ENCODE peak calls at places on chromosomes 13 and 19, in nine cellular contexts. G is tibial nerve, W is right lobe of liver, M is testis, R is thyroid gland, V is IMR-90, C is A549, U is body of pancreas, D is ovary. N is an unnamed sample.

GRCh38 chr19:11382898-11383705 is 1.0 kb downstream of the EPOR start:
- DNase-seq in G (no peak), W (peak; percentile 72), M (peak; percentile 57), R (peak; percentile 60), V (no peak), C (peak; percentile 44), U (peak; percentile 58), D (no peak), N (no peak)

GRCh38 chr13:104683789-104684188 is 1617.6 kb upstream of the SLC10A2 start:
- DNase-seq in G (no peak), W (no peak), M (no peak), R (no peak), V (no peak), C (no peak), U (no peak), D (no peak), N (no peak)

GRCh38 chr13:21557995-21558394 is 46.0 kb downstream of the MICU2 start:
- DNase-seq in G (no peak), W (no peak), M (no peak), R (no peak), V (no peak), C (peak; percentile 10), U (no peak), D (no peak), N (no peak)

GRCh38 chr19:49104229-49104864 is 9.8 kb upstream of the LIN7B start:
- DNase-seq in G (no peak), W (no peak), M (no peak), R (no peak), V (no peak), C (no peak), U (no peak), D (no peak), N (no peak)

GRCh38 chr19:34265221-34265650 is 10.9 kb downstream of the GARRE1 start:
- DNase-seq in G (no peak), W (no peak), M (no peak), R (peak; percentile 52), V (no peak), C (no peak), U (no peak), D (no peak), N (no peak)

GRCh38 chr13:42065414-42065813 is 17.0 kb downstream of the DGKH start:
- DNase-seq in G (no peak), W (no peak), M (no peak), R (no peak), V (no peak), C (no peak), U (no peak), D (no peak), N (no peak)

GRCh38 chr19:36605839-36606478 is 846 bp downstream of the ZNF382 start:
- DNase-seq in G (no peak), W (no peak), M (no peak), R (no peak), V (no peak), C (no peak), U (no peak), D (no peak), N (no peak)

GRCh38 chr19:35013820-35014754 is 14.0 kb downstream of the GRAMD1A start:
- DNase-seq in G (no peak), W (no peak), M (no peak), R (no peak), V (no peak), C (no peak), U (peak; percentile 43), D (no peak), N (no peak)

GRCh38 chr13:48146122-48146521 is 51.2 kb upstream of the MED4 start:
- DNase-seq in G (no peak), W (no peak), M (no peak), R (no peak), V (no peak), C (no peak), U (no peak), D (no peak), N (no peak)

GRCh38 chr13:48138270-48138669 is 43.4 kb upstream of the MED4 start:
- DNase-seq in G (no peak), W (no peak), M (no peak), R (no peak), V (no peak), C (no peak), U (no peak), D (no peak), N (no peak)

GRCh38 chr13:48144413-48145035 is 49.6 kb upstream of the MED4 start:
- DNase-seq in G (no peak), W (no peak), M (peak; percentile 30), R (no peak), V (peak; percentile 45), C (no peak), U (peak; percentile 68), D (no peak), N (no peak)

GRCh38 chr13:48146636-48147035 is 51.7 kb upstream of the MED4 start:
- DNase-seq in G (no peak), W (no peak), M (no peak), R (no peak), V (no peak), C (no peak), U (no peak), D (no peak), N (no peak)

GRCh38 chr13:48142437-48142836 is 47.5 kb upstream of the MED4 start:
- DNase-seq in G (no peak), W (no peak), M (no peak), R (no peak), V (no peak), C (no peak), U (no peak), D (no peak), N (no peak)
- TF ChIP-seq POLR2A in G (no peak), W (no peak), M (no peak), R (no peak), V (no peak), C (no peak), U (no peak), D (no peak), N (no peak)

GRCh38 chr19:3671680-3672574 is 28.3 kb downstream of the PIP5K1C start:
- DNase-seq in G (no peak), W (no peak), M (no peak), R (no peak), V (peak; percentile 20), C (no peak), U (no peak), D (no peak), N (no peak)

GRCh38 chr19:3672575-3672948 is 27.7 kb downstream of the PIP5K1C start:
- DNase-seq in G (no peak), W (no peak), M (no peak), R (no peak), V (no peak), C (no peak), U (no peak), D (no peak), N (no peak)

GRCh38 chr19:3669616-3670257 is 30.5 kb downstream of the PIP5K1C start:
- DNase-seq in G (no peak), W (no peak), M (no peak), R (no peak), V (no peak), C (no peak), U (no peak), D (no peak), N (no peak)

GRCh38 chr19:3670258-3670795 is 29.9 kb downstream of the PIP5K1C start:
- DNase-seq in G (peak; percentile 81), W (peak; percentile 57), M (peak; percentile 76), R (peak; percentile 26), V (peak; percentile 84), C (no peak), U (peak; percentile 46), D (peak; percentile 83), N (no peak)

GRCh38 chr19:3670796-3671679 is 29.2 kb downstream of the PIP5K1C start:
- DNase-seq in G (peak; percentile 74), W (peak; percentile 61), M (peak; percentile 70), R (peak; percentile 42), V (peak; percentile 56), C (no peak), U (peak; percentile 38), D (peak; percentile 90), N (no peak)
- TF ChIP-seq POLR2A in G (peak; percentile 15), W (no peak), M (no peak), R (no peak), V (peak; percentile 5), C (no peak), U (no peak), D (peak; percentile 59), N (no peak)

DNA sequence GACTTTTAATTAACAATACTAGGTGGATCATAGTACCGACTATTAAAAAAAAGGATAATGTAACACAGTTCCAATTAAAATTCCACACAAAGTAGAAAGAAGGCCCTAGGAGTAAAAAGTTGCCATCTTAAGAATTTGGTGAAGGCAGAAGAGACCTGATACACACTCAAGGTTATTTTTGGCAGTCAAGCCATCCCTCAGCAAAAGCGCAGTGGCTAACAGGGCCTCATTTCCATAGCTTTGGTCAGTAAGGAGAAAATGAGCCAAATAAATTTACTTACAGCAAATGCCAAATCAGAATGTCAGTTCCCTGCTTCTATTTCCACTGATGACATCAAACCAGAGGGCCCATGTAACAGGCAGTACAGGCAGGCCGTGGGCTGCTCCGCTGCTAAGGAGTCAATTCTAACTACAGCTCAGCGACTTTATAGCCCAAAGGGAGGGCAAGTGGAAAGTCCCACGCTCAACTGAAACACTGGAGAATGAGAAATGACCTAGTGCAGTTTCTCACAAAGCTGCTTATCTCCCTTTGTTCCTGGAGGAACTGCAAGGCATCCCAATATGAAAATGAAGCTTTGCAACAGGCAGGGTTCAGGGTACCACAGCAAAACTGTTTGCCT is 6.3 kb downstream of the ARGLU1 start:
- DNase-seq in G (no peak), W (no peak), M (peak; percentile 45), R (peak; percentile 24), V (peak; percentile 53), C (no peak), U (no peak), D (no peak), N (no peak)
- TF ChIP-seq POLR2A in G (no peak), W (no peak), M (no peak), R (no peak), V (no peak), C (no peak), U (no peak), D (no peak), N (no peak)

GRCh38 chr19:582497-583197 is 7.0 kb upstream of the HCN2 start:
- DNase-seq in G (no peak), W (no peak), M (no peak), R (no peak), V (peak; percentile 59), C (no peak), U (no peak), D (no peak), N (no peak)

GRCh38 chr19:585551-586110 is 4.0 kb upstream of the HCN2 start:
- DNase-seq in G (no peak), W (no peak), M (no peak), R (no peak), V (no peak), C (no peak), U (no peak), D (no peak), N (no peak)

GRCh38 chr19:583198-583967 is 6.3 kb upstream of the HCN2 start:
- DNase-seq in G (no peak), W (no peak), M (no peak), R (no peak), V (no peak), C (no peak), U (no peak), D (no peak), N (no peak)

GRCh38 chr19:583968-584239 is 5.8 kb upstream of the HCN2 start:
- DNase-seq in G (no peak), W (no peak), M (no peak), R (no peak), V (no peak), C (no peak), U (no peak), D (no peak), N (no peak)

DNA sequence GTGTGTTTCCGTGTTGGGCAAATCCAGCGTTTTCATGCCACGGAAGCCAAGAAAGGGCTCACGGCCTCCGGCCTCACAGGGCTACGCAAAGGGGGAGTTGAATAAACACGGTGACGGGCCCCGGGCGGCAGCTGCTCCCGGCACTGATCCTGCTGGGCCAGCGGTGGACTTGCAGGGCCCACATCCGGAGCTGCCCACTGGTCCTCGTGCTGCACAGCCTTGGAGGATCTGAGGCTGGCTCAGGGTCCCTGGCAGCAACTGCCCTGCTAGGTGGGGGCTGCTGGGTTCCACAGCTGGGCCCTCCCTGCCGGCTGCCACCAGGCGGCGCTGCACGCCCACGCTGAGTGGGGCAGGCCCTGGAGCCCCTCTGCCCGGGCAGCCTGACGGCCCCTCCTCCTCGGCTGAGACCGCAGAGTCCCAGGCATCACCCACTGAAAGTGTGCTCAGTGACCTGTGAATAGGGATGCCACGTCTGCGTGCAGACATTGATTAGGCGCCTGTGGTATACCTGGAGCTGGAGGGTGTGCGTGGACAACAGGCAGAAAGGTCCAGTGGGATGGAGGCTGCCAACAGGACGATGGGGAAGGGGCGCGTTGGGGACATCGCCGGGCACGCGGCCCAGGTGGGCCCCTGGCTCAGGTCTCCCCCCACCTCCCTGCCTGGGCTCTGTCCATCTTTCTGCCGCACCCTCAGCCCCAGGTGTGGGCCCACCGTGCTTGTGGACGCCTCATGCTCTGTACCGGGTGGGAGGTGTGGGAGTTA is 5.3 kb upstream of the HCN2 start:
- DNase-seq in G (no peak), W (no peak), M (no peak), R (peak; percentile 14), V (peak; percentile 27), C (no peak), U (peak; percentile 25), D (peak; percentile 39), N (no peak)
- TF ChIP-seq POLR2A in G (no peak), W (no peak), M (no peak), R (no peak), V (no peak), C (no peak), U (no peak), D (no peak), N (no peak)